ENCODE peak calls at places on chromosomes 6 and 20, in eight cellular contexts. One of them, this sample, is unnamed.

GRCh38 chr6:111468329-111469012 is 14.5 kb downstream of the REV3L start:
- DNase-seq in pancreas: no peak
- DNase-seq in omental fat pad: no peak
- DNase-seq in fibroblast of villous mesenchyme: peak; percentile 30
- DNase-seq in psoas muscle: no peak
- DNase-seq in heart left ventricle: no peak
- DNase-seq in GM10248: no peak
- DNase-seq in body of pancreas: no peak
- DNase-seq in this sample: peak; percentile 50

GRCh38 chr20:25270829-25271251 is 23.0 kb downstream of the PYGB start:
- DNase-seq in pancreas: peak; percentile 44
- DNase-seq in omental fat pad: peak; percentile 6
- DNase-seq in fibroblast of villous mesenchyme: no peak
- DNase-seq in psoas muscle: peak; percentile 6
- DNase-seq in heart left ventricle: peak; percentile 15
- DNase-seq in GM10248: no peak
- DNase-seq in body of pancreas: peak; percentile 17
- DNase-seq in this sample: no peak

GRCh38 chr20:6058684-6059295 is 4.9 kb upstream of the LRRN4 start:
- DNase-seq in pancreas: no peak
- DNase-seq in omental fat pad: no peak
- DNase-seq in fibroblast of villous mesenchyme: no peak
- DNase-seq in psoas muscle: no peak
- DNase-seq in heart left ventricle: no peak
- DNase-seq in GM10248: no peak
- DNase-seq in body of pancreas: no peak
- DNase-seq in this sample: no peak

GRCh38 chr6:167760979-167761793 is 65.5 kb upstream of the AFDN start:
- DNase-seq in pancreas: no peak
- DNase-seq in omental fat pad: no peak
- DNase-seq in fibroblast of villous mesenchyme: peak; percentile 69
- DNase-seq in psoas muscle: no peak
- DNase-seq in heart left ventricle: peak; percentile 56
- DNase-seq in GM10248: no peak
- DNase-seq in body of pancreas: peak; percentile 70
- DNase-seq in this sample: no peak

GRCh38 chr6:68296126-68296525 is 339.0 kb upstream of the ADGRB3 start:
- DNase-seq in pancreas: no peak
- DNase-seq in omental fat pad: no peak
- DNase-seq in fibroblast of villous mesenchyme: no peak
- DNase-seq in psoas muscle: no peak
- DNase-seq in heart left ventricle: no peak
- DNase-seq in GM10248: no peak
- DNase-seq in body of pancreas: no peak
- DNase-seq in this sample: no peak

GRCh38 chr6:90765895-90766294 is 179.0 kb upstream of the MAP3K7 start:
- DNase-seq in pancreas: no peak
- DNase-seq in omental fat pad: no peak
- DNase-seq in fibroblast of villous mesenchyme: no peak
- DNase-seq in psoas muscle: no peak
- DNase-seq in heart left ventricle: no peak
- DNase-seq in GM10248: no peak
- DNase-seq in body of pancreas: no peak
- DNase-seq in this sample: no peak

GRCh38 chr20:38298768-38299288 is 5.1 kb upstream of the BPI start:
- DNase-seq in pancreas: no peak
- DNase-seq in omental fat pad: peak; percentile 29
- DNase-seq in fibroblast of villous mesenchyme: peak; percentile 78
- DNase-seq in psoas muscle: peak; percentile 86
- DNase-seq in heart left ventricle: peak; percentile 74
- DNase-seq in GM10248: no peak
- DNase-seq in body of pancreas: peak; percentile 49
- DNase-seq in this sample: no peak

GRCh38 chr6:80269331-80269730 is 162.9 kb downstream of the BCKDHB start:
- DNase-seq in pancreas: no peak
- DNase-seq in omental fat pad: no peak
- DNase-seq in fibroblast of villous mesenchyme: no peak
- DNase-seq in psoas muscle: no peak
- DNase-seq in heart left ventricle: no peak
- DNase-seq in GM10248: no peak
- DNase-seq in body of pancreas: no peak
- DNase-seq in this sample: no peak

GRCh38 chr6:100574836-100575235 is 110.1 kb upstream of the SIM1 start:
- DNase-seq in pancreas: no peak
- DNase-seq in omental fat pad: no peak
- DNase-seq in fibroblast of villous mesenchyme: no peak
- DNase-seq in psoas muscle: no peak
- DNase-seq in heart left ventricle: no peak
- DNase-seq in GM10248: no peak
- DNase-seq in body of pancreas: no peak
- DNase-seq in this sample: no peak

GRCh38 chr20:14142964-14143627 is 147.8 kb downstream of the MACROD2 start:
- DNase-seq in pancreas: no peak
- DNase-seq in omental fat pad: no peak
- DNase-seq in fibroblast of villous mesenchyme: peak; percentile 92
- DNase-seq in psoas muscle: no peak
- DNase-seq in heart left ventricle: no peak
- DNase-seq in GM10248: no peak
- DNase-seq in body of pancreas: no peak
- DNase-seq in this sample: no peak

GRCh38 chr6:137016366-137016765 is 28.4 kb downstream of the IL20RA start:
- DNase-seq in pancreas: no peak
- DNase-seq in omental fat pad: no peak
- DNase-seq in fibroblast of villous mesenchyme: peak; percentile 20
- DNase-seq in psoas muscle: no peak
- DNase-seq in heart left ventricle: no peak
- DNase-seq in GM10248: no peak
- DNase-seq in body of pancreas: no peak
- DNase-seq in this sample: no peak

GRCh38 chr6:90940812-90941481 is 354.1 kb upstream of the MAP3K7 start:
- DNase-seq in pancreas: no peak
- DNase-seq in omental fat pad: no peak
- DNase-seq in fibroblast of villous mesenchyme: peak; percentile 71
- DNase-seq in psoas muscle: no peak
- DNase-seq in heart left ventricle: no peak
- DNase-seq in GM10248: peak; percentile 46
- DNase-seq in body of pancreas: no peak
- DNase-seq in this sample: no peak

GRCh38 chr6:11236351-11236750 is 3.9 kb upstream of the NEDD9 start:
- DNase-seq in pancreas: no peak
- DNase-seq in omental fat pad: no peak
- DNase-seq in fibroblast of villous mesenchyme: no peak
- DNase-seq in psoas muscle: no peak
- DNase-seq in heart left ventricle: no peak
- DNase-seq in GM10248: peak; percentile 45
- DNase-seq in body of pancreas: no peak
- DNase-seq in this sample: peak; percentile 74

GRCh38 chr6:41917528-41917927 is 3.4 kb downstream of the MED20 start:
- DNase-seq in pancreas: no peak
- DNase-seq in omental fat pad: no peak
- DNase-seq in fibroblast of villous mesenchyme: peak; percentile 88
- DNase-seq in psoas muscle: no peak
- DNase-seq in heart left ventricle: no peak
- DNase-seq in GM10248: no peak
- DNase-seq in body of pancreas: no peak
- DNase-seq in this sample: no peak

GRCh38 chr6:89818977-89819335 is 638 bp downstream of the MDN1 start:
- DNase-seq in pancreas: no peak
- DNase-seq in omental fat pad: no peak
- DNase-seq in fibroblast of villous mesenchyme: peak; percentile 48
- DNase-seq in psoas muscle: no peak
- DNase-seq in heart left ventricle: no peak
- DNase-seq in GM10248: no peak
- DNase-seq in body of pancreas: peak; percentile 16
- DNase-seq in this sample: no peak

GRCh38 chr20:1825492-1825891 is 69.7 kb upstream of the SIRPA start:
- DNase-seq in pancreas: no peak
- DNase-seq in omental fat pad: no peak
- DNase-seq in fibroblast of villous mesenchyme: peak; percentile 37
- DNase-seq in psoas muscle: no peak
- DNase-seq in heart left ventricle: no peak
- DNase-seq in GM10248: no peak
- DNase-seq in body of pancreas: no peak
- DNase-seq in this sample: no peak

GRCh38 chr20:1827510-1827973 is 67.7 kb upstream of the SIRPA start:
- DNase-seq in pancreas: no peak
- DNase-seq in omental fat pad: no peak
- DNase-seq in fibroblast of villous mesenchyme: no peak
- DNase-seq in psoas muscle: no peak
- DNase-seq in heart left ventricle: no peak
- DNase-seq in GM10248: no peak
- DNase-seq in body of pancreas: no peak
- DNase-seq in this sample: no peak

GRCh38 chr20:1824834-1825233 is 70.4 kb upstream of the SIRPA start:
- DNase-seq in pancreas: no peak
- DNase-seq in omental fat pad: no peak
- DNase-seq in fibroblast of villous mesenchyme: no peak
- DNase-seq in psoas muscle: no peak
- DNase-seq in heart left ventricle: no peak
- DNase-seq in GM10248: no peak
- DNase-seq in body of pancreas: no peak
- DNase-seq in this sample: no peak

GRCh38 chr20:1824177-1824576 is 71.0 kb upstream of the SIRPA start:
- DNase-seq in pancreas: no peak
- DNase-seq in omental fat pad: no peak
- DNase-seq in fibroblast of villous mesenchyme: no peak
- DNase-seq in psoas muscle: no peak
- DNase-seq in heart left ventricle: no peak
- DNase-seq in GM10248: no peak
- DNase-seq in body of pancreas: no peak
- DNase-seq in this sample: no peak

DNA sequence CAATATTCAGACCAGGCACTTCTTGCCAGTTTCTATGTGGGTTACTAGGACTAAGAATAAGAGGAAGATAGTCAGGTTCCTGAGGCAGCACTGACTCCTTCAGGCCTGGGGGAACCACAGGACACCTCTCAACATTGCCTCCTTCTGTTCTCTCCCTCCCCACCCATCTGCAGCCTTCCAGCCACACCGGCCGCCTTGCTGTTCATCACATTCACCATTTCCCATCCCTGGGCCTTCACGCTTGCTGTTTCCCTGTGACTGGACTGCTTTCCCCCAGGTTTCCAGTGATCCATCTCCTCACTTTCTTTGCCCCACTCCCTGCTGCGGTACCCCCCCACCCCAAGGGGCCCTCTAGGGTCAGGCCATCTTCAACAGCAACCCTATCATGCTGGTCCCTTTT is 69.2 kb upstream of the SIRPA start:
- DNase-seq in pancreas: no peak
- DNase-seq in omental fat pad: no peak
- DNase-seq in fibroblast of villous mesenchyme: no peak
- DNase-seq in psoas muscle: no peak
- DNase-seq in heart left ventricle: no peak
- DNase-seq in GM10248: no peak
- DNase-seq in body of pancreas: no peak
- DNase-seq in this sample: no peak
- TF ChIP-seq CTCF in pancreas: no peak
- TF ChIP-seq CTCF in omental fat pad: no peak
- TF ChIP-seq CTCF in fibroblast of villous mesenchyme: no peak
- TF ChIP-seq CTCF in psoas muscle: no peak
- TF ChIP-seq CTCF in heart left ventricle: no peak
- TF ChIP-seq CTCF in GM10248: no peak
- TF ChIP-seq CTCF in body of pancreas: no peak
- TF ChIP-seq CTCF in this sample: no peak

GRCh38 chr20:3818155-3819151 is 1.9 kb upstream of the AP5S1 start:
- DNase-seq in pancreas: peak; percentile 79
- DNase-seq in omental fat pad: no peak
- DNase-seq in fibroblast of villous mesenchyme: peak; percentile 85
- DNase-seq in psoas muscle: peak; percentile 71
- DNase-seq in heart left ventricle: peak; percentile 64
- DNase-seq in GM10248: peak; percentile 65
- DNase-seq in body of pancreas: peak; percentile 98
- DNase-seq in this sample: no peak

GRCh38 chr20:3821996-3822395 is 1.6 kb downstream of the AP5S1 start:
- DNase-seq in pancreas: no peak
- DNase-seq in omental fat pad: no peak
- DNase-seq in fibroblast of villous mesenchyme: no peak
- DNase-seq in psoas muscle: no peak
- DNase-seq in heart left ventricle: no peak
- DNase-seq in GM10248: no peak
- DNase-seq in body of pancreas: no peak
- DNase-seq in this sample: no peak

GRCh38 chr20:3819413-3820047 is 817 bp upstream of the AP5S1 start:
- DNase-seq in pancreas: no peak
- DNase-seq in omental fat pad: no peak
- DNase-seq in fibroblast of villous mesenchyme: no peak
- DNase-seq in psoas muscle: no peak
- DNase-seq in heart left ventricle: peak; percentile 20
- DNase-seq in GM10248: no peak
- DNase-seq in body of pancreas: no peak
- DNase-seq in this sample: no peak

GRCh38 chr20:3820901-3821727 is 767 bp downstream of the AP5S1 start:
- DNase-seq in pancreas: no peak
- DNase-seq in omental fat pad: no peak
- DNase-seq in fibroblast of villous mesenchyme: no peak
- DNase-seq in psoas muscle: peak; percentile 41
- DNase-seq in heart left ventricle: no peak
- DNase-seq in GM10248: no peak
- DNase-seq in body of pancreas: no peak
- DNase-seq in this sample: no peak

GRCh38 chr20:3820048-3820900 is at the start of gene AP5S1:
- DNase-seq in pancreas: peak; percentile 99
- DNase-seq in omental fat pad: peak; percentile 96
- DNase-seq in fibroblast of villous mesenchyme: peak; percentile 97
- DNase-seq in psoas muscle: peak; percentile 97
- DNase-seq in heart left ventricle: peak; percentile 98
- DNase-seq in GM10248: peak; percentile 92
- DNase-seq in body of pancreas: peak; percentile 98
- DNase-seq in this sample: peak; percentile 97
- TF ChIP-seq CTCF in pancreas: peak; percentile 97
- TF ChIP-seq CTCF in omental fat pad: peak; percentile 98
- TF ChIP-seq CTCF in fibroblast of villous mesenchyme: peak; percentile 92
- TF ChIP-seq CTCF in psoas muscle: peak; percentile 99
- TF ChIP-seq CTCF in heart left ventricle: peak; percentile 100
- TF ChIP-seq CTCF in GM10248: peak; percentile 96
- TF ChIP-seq CTCF in body of pancreas: peak; percentile 99
- TF ChIP-seq CTCF in this sample: peak; percentile 88

DNA sequence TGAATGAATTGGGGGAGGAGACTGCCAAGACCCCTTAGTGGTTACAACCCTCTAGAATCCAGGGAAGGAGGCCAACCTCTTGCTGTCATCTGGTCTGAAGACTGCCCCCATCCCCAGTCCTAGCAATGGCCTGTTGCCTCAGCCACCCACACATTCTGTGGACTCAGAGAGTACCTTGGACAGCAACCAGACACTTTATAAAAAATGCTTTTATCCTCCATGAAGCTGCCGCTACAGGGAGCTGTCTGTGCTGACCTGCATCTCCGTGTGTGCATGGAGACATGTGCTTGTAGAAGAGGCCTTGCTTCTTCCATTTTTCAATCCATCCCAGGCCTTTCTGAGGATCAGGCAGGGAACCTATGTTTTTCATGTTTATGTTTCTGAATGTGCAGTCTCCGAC is 15.2 kb downstream of the CDH22 start:
- DNase-seq in pancreas: no peak
- DNase-seq in omental fat pad: no peak
- DNase-seq in fibroblast of villous mesenchyme: peak; percentile 49
- DNase-seq in psoas muscle: no peak
- DNase-seq in heart left ventricle: no peak
- DNase-seq in GM10248: no peak
- DNase-seq in body of pancreas: no peak
- DNase-seq in this sample: no peak
- TF ChIP-seq CTCF in pancreas: no peak
- TF ChIP-seq CTCF in omental fat pad: no peak
- TF ChIP-seq CTCF in fibroblast of villous mesenchyme: no peak
- TF ChIP-seq CTCF in psoas muscle: no peak
- TF ChIP-seq CTCF in heart left ventricle: no peak
- TF ChIP-seq CTCF in GM10248: no peak
- TF ChIP-seq CTCF in body of pancreas: no peak
- TF ChIP-seq CTCF in this sample: no peak

GRCh38 chr6:93424303-93425064 is 5.1 kb upstream of the EPHA7 start:
- DNase-seq in pancreas: no peak
- DNase-seq in omental fat pad: no peak
- DNase-seq in fibroblast of villous mesenchyme: peak; percentile 10
- DNase-seq in psoas muscle: no peak
- DNase-seq in heart left ventricle: no peak
- DNase-seq in GM10248: no peak
- DNase-seq in body of pancreas: no peak
- DNase-seq in this sample: no peak
- TF ChIP-seq CTCF in pancreas: peak; percentile 31
- TF ChIP-seq CTCF in omental fat pad: no peak
- TF ChIP-seq CTCF in fibroblast of villous mesenchyme: peak; percentile 57
- TF ChIP-seq CTCF in psoas muscle: no peak
- TF ChIP-seq CTCF in heart left ventricle: peak; percentile 55
- TF ChIP-seq CTCF in GM10248: peak; percentile 19
- TF ChIP-seq CTCF in body of pancreas: peak; percentile 45
- TF ChIP-seq CTCF in this sample: no peak

This sample was measured in activated CD8-positive, alpha-beta T cell treated with anti-CD3 and anti-CD28 coated beads for 36 hours.